ENCODE peak calls at places on chromosomes 11 and 22, in five cellular contexts. I, J, R, U and Z are unnamed samples. For H3K27me3, the result is how much of the 10 kb centered on the place peaks cover.

GRCh38 chr11:859394-860131 is 16.9 kb downstream of the TSPAN4 start:
- DNase-seq in I (peak), U (peak), J (peak), R (peak), Z (no peak)

GRCh38 chr22:46081036-46081830 is 69.1 kb upstream of the PPARA start:
- DNase-seq in R (peak), J (peak), I (no peak), U (no peak), Z (no peak)

GRCh38 chr22:30265851-30266444 is 703 bp downstream of the OSM start:
- DNase-seq in R (no peak), J (peak), I (no peak), U (peak), Z (peak)

GRCh38 chr11:12182650-12183511 is 72.5 kb downstream of the MICAL2 start:
- DNase-seq in R (no peak), U (peak), J (no peak), I (peak), Z (no peak)

GRCh38 chr11:65586247-65586630 is 9.4 kb downstream of the KCNK7 start:
- DNase-seq in J (no peak), R (no peak), U (no peak), I (no peak), Z (no peak)

GRCh38 chr11:9231848-9232177 is 33.3 kb downstream of the DENND5A start:
- DNase-seq in I (peak), R (no peak), J (no peak), U (peak), Z (no peak)

GRCh38 chr11:70595452-70595851 is 197.1 kb downstream of the CTTN start:
- DNase-seq in R (no peak), J (no peak), U (no peak), I (peak), Z (no peak)

GRCh38 chr11:73466643-73467042 is 90.4 kb downstream of the RELT start:
- DNase-seq in J (no peak), R (no peak), U (no peak), I (no peak), Z (no peak)

GRCh38 chr11:102599642-102600261 is 25.4 kb downstream of the MMP20 start:
- DNase-seq in I (peak), R (no peak), J (no peak), U (no peak), Z (no peak)

GRCh38 chr11:45025716-45026492 is 75.2 kb upstream of the TP53I11 start:
- DNase-seq in U (peak), I (peak), R (no peak), J (no peak), Z (no peak)

GRCh38 chr11:78040691-78041379 is 17.8 kb upstream of the KCTD14 start:
- DNase-seq in I (no peak), U (no peak), J (no peak), R (no peak), Z (no peak)

GRCh38 chr11:25650319-25650718 is 681.6 kb upstream of the ANO3 start:
- DNase-seq in J (no peak), I (no peak), U (no peak), R (no peak), Z (no peak)

GRCh38 chr11:8262552-8263108 is 1.0 kb downstream of the LMO1 start:
- DNase-seq in R (peak), U (no peak), J (peak), I (peak), Z (no peak)

GRCh38 chr11:117226388-117227385 is 5.2 kb downstream of the PCSK7 start:
- DNase-seq in U (peak), I (no peak), J (no peak), R (no peak), Z (peak)

GRCh38 chr11:46504817-46505613 is 88.8 kb downstream of the AMBRA1 start:
- DNase-seq in U (no peak), J (no peak), I (peak), R (no peak), Z (no peak)

GRCh38 chr11:16484434-16484833 is 128.1 kb upstream of the SOX6 start:
- DNase-seq in R (no peak), J (no peak), U (no peak), I (no peak), Z (no peak)

GRCh38 chr11:110338684-110339083 is 42.3 kb upstream of the RDX start:
- DNase-seq in U (no peak), I (no peak), R (no peak), J (no peak), Z (no peak)

GRCh38 chr11:86784247-86784681 is 16.1 kb upstream of the PRSS23 start:
- DNase-seq in U (no peak), J (no peak), I (no peak), R (no peak), Z (no peak)

GRCh38 chr22:38202437-38203089 is 769 bp downstream of the MAFF start:
- DNase-seq in U (peak), I (peak), J (peak), R (peak), Z (peak)

GRCh38 chr11:788953-789940 is 643 bp downstream of the CEND1 start:
- DNase-seq in J (no peak), I (no peak), R (no peak), U (no peak), Z (no peak)

GRCh38 chr22:42725606-42726355 is 5.1 kb upstream of the A4GALT start:
- DNase-seq in I (peak), J (no peak), U (no peak), R (no peak), Z (no peak)

GRCh38 chr11:1827095-1827797 is 7.5 kb upstream of the SYT8 start:
- DNase-seq in I (peak), U (peak), R (peak), J (peak), Z (no peak)

GRCh38 chr11:133350045-133350444 is 182.3 kb downstream of the OPCML start:
- DNase-seq in I (no peak), J (no peak), U (no peak), R (no peak), Z (no peak)

GRCh38 chr22:40422558-40423245 is 52.3 kb downstream of the SGSM3 start:
- DNase-seq in R (no peak), J (peak), U (no peak), I (no peak), Z (no peak)

GRCh38 chr11:117980716-117981115 is 5.5 kb upstream of the IL10RA start:
- DNase-seq in U (no peak), J (no peak), R (no peak), I (no peak), Z (no peak)

GRCh38 chr11:101341578-101341977 is 212.0 kb upstream of the PGR start:
- DNase-seq in U (no peak), I (no peak), R (no peak), J (no peak), Z (no peak)

GRCh38 chr11:102666331-102666957 is 39.1 kb downstream of the MMP27 start:
- DNase-seq in I (peak), U (no peak), R (no peak), J (no peak), Z (no peak)

GRCh38 chr22:38135133-38135706 is 24.7 kb upstream of the BAIAP2L2 start:
- DNase-seq in J (no peak), R (peak), U (no peak), I (peak), Z (no peak)

GRCh38 chr11:64745219-64745522 is 1.2 kb upstream of the RASGRP2 start:
- DNase-seq in U (peak), R (no peak), J (peak), I (no peak), Z (peak)

GRCh38 chr11:71139516-71140205 is 112.7 kb downstream of the SHANK2 start:
- DNase-seq in I (no peak), R (peak), J (peak), U (peak), Z (no peak)

GRCh38 chr11:62013266-62014157 is 46.1 kb upstream of the FTH1 start:
- DNase-seq in R (no peak), I (no peak), U (no peak), J (no peak), Z (no peak)

DNA sequence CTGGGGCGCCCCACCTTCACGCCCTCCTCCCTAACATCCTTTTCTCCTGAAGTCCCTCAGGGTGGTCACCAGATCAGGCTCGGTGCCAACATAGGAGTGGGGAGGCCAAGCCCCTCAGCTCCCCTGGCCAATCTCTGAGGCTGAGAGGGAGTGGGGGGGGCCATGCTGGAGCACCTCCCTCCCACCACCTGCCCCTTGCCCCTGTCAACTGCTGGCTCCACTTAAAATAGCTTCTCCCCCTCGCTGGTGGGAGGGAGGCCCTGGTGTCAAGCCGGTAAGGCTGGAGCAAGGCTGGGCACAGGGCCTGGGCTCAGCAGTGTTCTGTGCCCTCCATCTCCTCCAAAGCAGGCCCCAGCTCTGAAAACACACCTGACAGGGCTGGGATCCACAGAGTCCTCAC is 4.9 kb downstream of the PLXNB2 start:
- DNase-seq in J (no peak), U (peak), I (no peak), R (no peak), Z (no peak)
- H3K27ac ChIP-seq in J (peak), U (peak), I (no peak), R (peak), Z (no peak)

DNA sequence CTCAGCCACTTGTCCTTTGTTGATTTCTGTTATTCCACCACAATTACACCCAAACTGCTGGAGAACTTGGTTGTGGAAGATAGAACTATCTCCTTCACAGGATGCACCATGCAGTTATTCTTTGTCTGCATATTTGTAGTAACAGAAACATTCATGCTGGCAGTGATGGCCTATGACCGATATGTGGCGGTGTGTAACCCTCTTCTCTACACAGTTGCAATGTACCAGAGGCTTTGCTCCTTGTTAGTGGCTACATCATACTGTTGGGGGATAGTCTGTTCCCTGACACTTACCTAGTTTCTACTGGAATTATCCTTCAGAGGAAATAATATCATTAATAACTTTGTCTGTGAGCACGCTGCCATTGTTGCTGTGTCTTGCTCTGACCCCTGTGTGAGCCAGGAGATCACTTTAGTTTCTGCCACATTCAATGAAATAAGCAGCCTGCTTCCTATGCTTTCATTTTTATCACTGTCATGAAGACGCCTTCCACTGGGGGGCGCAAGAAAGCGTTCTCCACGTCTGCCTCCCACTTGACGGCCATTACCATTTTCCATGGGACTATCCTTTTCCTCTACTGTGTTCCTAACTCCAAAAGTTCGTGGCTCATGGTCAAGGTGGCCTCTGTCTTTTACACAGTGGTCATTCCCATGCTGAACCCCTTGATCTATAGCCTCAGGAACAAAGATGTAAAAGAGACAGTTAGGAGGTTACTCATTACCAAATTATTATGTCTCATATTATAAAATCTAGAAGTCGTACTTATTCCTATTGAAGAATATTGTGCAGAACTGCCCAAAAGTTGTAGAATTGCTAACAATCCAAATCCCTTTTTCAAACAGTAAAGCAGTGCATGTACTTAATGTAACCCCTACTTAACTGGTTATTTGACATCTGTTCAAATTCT is 53.2 kb downstream of the OR4C6 start:
- DNase-seq in R (no peak), I (no peak), U (no peak), J (no peak), Z (no peak)
- TF ChIP-seq CTCF in R (no peak), I (no peak), U (no peak), J (peak), Z (no peak)

DNA sequence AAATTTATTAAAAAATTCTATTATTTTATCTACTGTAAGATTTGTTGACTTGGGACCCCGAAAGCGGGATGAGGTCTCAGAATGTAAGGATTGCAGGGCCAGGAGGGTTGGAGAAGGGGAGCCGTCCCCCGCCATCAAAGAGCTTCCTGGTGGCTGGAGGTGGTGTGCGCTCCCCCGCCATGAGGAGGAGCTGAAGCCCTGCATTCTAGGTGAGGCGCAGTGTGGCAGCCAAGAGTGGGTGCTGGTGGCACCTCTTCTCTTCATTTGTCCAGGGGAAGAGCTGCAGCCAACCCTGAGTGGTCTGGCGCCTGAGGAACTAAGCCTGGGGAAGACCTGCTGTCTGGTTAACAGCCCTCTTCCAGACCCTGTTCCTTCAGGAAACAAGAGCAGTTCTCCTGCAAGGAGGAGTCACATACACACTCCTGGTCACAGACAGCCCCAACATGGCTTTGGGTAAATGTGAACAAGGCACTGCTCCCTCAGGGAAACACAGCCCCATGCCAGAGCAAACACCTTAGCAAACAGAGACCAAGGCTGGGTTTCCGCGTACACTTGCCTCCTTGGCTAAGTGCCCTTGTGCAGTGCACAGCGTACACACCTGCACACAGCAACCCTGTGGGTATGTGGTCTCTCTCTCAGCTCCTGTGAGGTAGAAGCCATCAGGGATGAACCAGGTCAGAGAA is 17.3 kb downstream of the RTN4RL2 start:
- DNase-seq in J (no peak), I (no peak), U (no peak), R (no peak), Z (no peak)
- H3K27me3 ChIP-seq in J (under half), I (half or more), U (under half), R (under half), Z (under half)

GRCh38 chr11:108945341-108945740 is 280.5 kb downstream of the DDX10 start:
- DNase-seq in J (no peak), U (no peak), R (no peak), I (no peak), Z (no peak)
- H3K27ac ChIP-seq in J (no peak), U (no peak), R (no peak), I (no peak), Z (no peak)

GRCh38 chr22:32644252-32645100 is 157.0 kb upstream of the TIMP3 start:
- DNase-seq in R (no peak), J (peak), I (peak), U (peak), Z (peak)
- TF ChIP-seq CTCF in R (no peak), J (no peak), I (no peak), U (peak), Z (no peak)

DNA sequence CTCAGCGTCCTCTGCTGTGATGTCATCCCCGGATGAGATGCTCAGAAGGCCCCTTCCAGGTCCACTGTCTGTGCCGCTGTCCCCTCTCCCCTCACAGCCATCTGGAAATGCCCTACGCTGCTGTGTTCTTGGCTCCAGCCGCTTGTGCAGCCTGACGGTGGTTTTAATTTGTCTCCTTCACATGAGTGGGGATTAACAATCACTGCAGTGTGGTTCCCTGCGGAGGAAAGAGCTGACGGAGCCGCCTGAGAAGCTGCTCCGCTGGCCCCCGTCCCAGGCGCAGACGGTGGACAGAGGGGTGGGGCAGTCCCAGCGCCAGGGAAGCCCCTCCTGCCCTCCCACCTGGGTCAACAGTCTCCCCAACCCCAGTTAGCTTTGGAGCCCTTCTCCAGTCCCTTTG is 67.5 kb upstream of the PHF21B start:
- DNase-seq in J (no peak), I (no peak), U (no peak), R (no peak), Z (no peak)
- H3K27me3 ChIP-seq in J (half or more), I (under half), U (half or more), R (under half), Z (under half)